ENCODE peak calls at places on chromosome 1, in six cellular contexts. V is adrenal gland, C is mucosa of descending colon, I is cardiac fibroblast, S is Caco-2, P is pancreas. F is an unnamed sample.

GRCh38 chr1:153804112-153804511 is 28.9 kb downstream of the SLC27A3 start:
- DNase-seq in V (no peak), C (no peak), I (no peak), S (no peak), P (no peak), F (no peak)

GRCh38 chr1:94258873-94259331 is 21.5 kb upstream of the ARHGAP29 start:
- DNase-seq in V (peak; percentile 66), C (no peak), I (peak; percentile 98), S (no peak), P (no peak), F (peak; percentile 98)

GRCh38 chr1:190367200-190367599 is 110.5 kb downstream of the BRINP3 start:
- DNase-seq in V (no peak), C (no peak), I (no peak), S (no peak), P (no peak), F (no peak)

GRCh38 chr1:153490272-153491051 is 30.0 kb upstream of the S100A7 start:
- DNase-seq in V (peak; percentile 95), C (no peak), I (peak; percentile 97), S (no peak), P (no peak), F (peak; percentile 96)

GRCh38 chr1:243982451-243983018 is 68.5 kb upstream of the ZBTB18 start:
- DNase-seq in V (no peak), C (no peak), I (no peak), S (no peak), P (no peak), F (no peak)

GRCh38 chr1:222784916-222785315 is 29.9 kb upstream of the DISP1 start:
- DNase-seq in V (no peak), C (no peak), I (no peak), S (no peak), P (no peak), F (no peak)

GRCh38 chr1:42335809-42336518 is 929 bp upstream of the FOXJ3 start:
- DNase-seq in V (peak; percentile 30), C (no peak), I (peak; percentile 78), S (peak; percentile 82), P (no peak), F (peak; percentile 69)

GRCh38 chr1:15758953-15759661 is 512 bp downstream of the FBLIM1 start:
- DNase-seq in V (no peak), C (peak; percentile 48), I (no peak), S (no peak), P (peak; percentile 76), F (no peak)

GRCh38 chr1:66323958-66324357 is 210.0 kb upstream of the SGIP1 start:
- DNase-seq in V (no peak), C (no peak), I (no peak), S (no peak), P (no peak), F (peak; percentile 45)

GRCh38 chr1:196977278-196977677 is at the start of gene CFHR5:
- DNase-seq in V (no peak), C (no peak), I (no peak), S (no peak), P (no peak), F (no peak)

GRCh38 chr1:104468282-104468681 is 718.6 kb downstream of the AMY1C start:
- DNase-seq in V (no peak), C (no peak), I (no peak), S (no peak), P (no peak), F (no peak)

GRCh38 chr1:185337221-185337620 is 20.2 kb upstream of the IVNS1ABP start:
- DNase-seq in V (no peak), C (no peak), I (peak; percentile 68), S (no peak), P (no peak), F (no peak)

GRCh38 chr1:3355089-3355488 is 99.4 kb upstream of the ARHGEF16 start:
- DNase-seq in V (no peak), C (no peak), I (no peak), S (no peak), P (no peak), F (no peak)

GRCh38 chr1:3353901-3354300 is 100.6 kb upstream of the ARHGEF16 start:
- DNase-seq in V (no peak), C (peak; percentile 44), I (no peak), S (no peak), P (no peak), F (no peak)

GRCh38 chr1:3356827-3357457 is 97.5 kb upstream of the ARHGEF16 start:
- DNase-seq in V (no peak), C (no peak), I (no peak), S (no peak), P (no peak), F (no peak)

GRCh38 chr1:3357526-3358297 is 96.8 kb upstream of the ARHGEF16 start:
- DNase-seq in V (no peak), C (no peak), I (no peak), S (no peak), P (no peak), F (no peak)

DNA sequence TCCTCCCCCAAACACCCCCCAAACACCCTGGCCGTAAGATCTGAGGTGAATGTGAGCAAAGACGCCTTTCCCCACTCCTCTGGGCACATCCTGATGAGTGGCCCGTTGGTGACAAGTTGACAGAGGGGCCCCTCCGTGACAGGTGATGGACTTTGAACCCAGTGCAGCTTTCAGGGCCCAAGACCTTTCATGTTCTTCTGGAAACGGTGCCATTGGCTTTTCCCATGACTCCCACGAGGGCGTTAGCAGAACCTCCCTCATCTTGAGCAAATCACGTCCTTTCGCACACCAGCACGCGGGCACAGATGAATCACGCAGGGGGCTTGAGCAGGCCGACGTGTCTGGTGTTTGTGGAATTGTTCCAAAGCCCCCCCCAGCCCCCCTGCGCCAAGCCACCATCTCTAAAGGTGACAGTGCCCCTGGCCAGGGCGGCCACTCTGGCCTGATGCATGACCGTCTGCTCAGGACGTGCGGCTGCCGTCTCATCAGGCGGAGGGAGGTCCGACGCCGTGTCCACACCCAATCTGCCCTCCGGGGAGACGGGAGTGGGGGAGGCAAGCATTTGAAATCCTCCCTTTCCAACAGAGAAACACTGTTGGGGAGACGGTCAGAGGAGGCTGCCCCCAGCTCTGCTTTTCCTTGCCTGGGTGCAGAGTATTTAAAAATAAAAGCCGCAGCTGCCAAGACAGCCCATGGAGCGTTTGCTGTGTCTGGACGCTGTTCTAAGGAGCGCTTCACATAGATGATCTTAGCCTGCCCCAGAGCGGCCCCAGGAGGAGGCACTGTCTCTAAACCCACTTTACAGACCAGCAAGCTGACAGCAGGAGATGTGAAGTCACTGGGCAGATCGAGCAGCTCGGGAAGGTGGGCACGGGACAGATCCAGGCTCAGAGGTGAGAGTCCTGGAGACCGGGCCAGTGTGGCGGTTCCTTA is 98.3 kb upstream of the ARHGEF16 start:
- DNase-seq in V (no peak), C (no peak), I (no peak), S (peak; percentile 56), P (no peak), F (no peak)
- TF ChIP-seq CTCF in V (no peak), C (no peak), I (no peak), S (no peak), P (no peak), F (no peak)

GRCh38 chr1:63831409-63831808 is 57.6 kb downstream of the ROR1 start:
- DNase-seq in V (no peak), C (no peak), I (no peak), S (no peak), P (no peak), F (no peak)
- H3K4me3 ChIP-seq in V (no peak overlapping the region), C (no peak overlapping the region), I (no peak overlapping the region), S (no peak overlapping the region), P (no peak overlapping the region), F (no peak overlapping the region)

DNA sequence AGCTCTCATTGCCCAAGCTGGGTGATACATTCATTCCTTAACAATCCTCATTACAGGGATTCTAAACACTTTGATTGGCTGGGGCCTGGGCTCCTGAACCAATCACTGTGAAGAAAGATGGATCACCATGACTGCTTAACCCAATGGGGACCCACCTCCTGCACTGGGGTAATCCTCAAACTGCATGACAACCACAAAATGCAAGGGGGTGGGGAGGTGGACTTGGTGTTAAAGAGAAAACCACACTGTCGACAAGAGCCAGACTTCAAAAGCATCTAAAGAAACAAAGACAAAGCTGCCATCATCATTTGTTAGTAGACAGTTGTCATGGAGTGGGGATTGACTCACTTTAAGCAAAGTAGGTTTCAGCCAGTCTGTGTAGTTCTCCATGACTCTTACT is 433.8 kb downstream of the PLPP3 start:
- DNase-seq in V (no peak), C (no peak), I (no peak), S (no peak), P (no peak), F (no peak)
- TF ChIP-seq CTCF in V (no peak), C (no peak), I (no peak), S (no peak), P (no peak), F (no peak)

DNA sequence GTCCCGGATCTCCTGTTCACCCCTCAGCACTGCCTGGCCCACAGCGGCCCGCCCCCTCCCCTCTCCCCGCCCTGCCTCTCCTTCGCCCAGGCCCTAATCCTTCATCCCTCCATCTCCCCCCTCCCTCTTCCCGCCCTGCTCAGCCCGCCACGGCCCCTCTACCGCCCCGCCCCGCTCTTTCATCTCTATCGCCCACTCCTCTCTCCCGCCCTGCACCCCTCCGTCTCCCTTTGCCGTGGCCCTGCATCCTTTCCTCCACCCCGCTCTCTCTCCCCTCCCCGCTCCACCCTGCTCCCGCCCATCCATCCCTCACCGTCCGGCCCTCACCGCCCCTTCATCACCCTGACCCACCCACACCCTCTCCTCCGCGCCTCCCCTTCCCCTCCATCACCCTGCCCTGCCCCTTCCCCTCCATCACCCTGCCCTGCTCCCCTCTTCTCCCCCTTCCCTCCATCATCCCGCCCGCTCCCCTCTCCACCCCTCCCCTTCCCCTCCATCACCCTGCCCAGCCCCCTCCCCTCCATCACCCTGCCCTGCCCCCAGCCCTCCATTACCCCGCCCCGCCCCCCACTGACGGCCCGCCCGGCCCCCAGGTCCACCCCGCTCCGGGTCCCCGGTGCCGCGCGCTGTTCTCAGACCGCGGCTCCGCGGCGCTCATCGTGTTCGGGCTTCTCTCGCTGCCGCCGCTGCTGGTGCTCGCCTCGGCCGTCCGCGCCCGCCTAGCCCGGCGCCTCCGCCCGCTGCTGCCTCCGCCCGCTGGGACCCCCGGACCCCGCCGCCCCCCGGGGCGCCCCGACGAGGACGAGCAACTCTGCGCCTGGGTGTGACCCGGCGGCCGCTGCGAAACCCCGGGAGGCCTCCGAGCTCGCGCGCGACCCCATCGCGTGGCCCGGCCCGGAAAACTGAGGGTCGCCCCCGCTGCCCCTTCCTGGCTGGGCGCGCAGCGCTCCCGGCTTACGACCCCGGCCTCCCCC is 6.2 kb upstream of the ANKRD65 start:
- DNase-seq in V (no peak), C (no peak), I (no peak), S (no peak), P (peak; percentile 85), F (no peak)
- H3K4me3 ChIP-seq in V (peak overlapping the region; percentile 68), C (no peak overlapping the region), I (no peak overlapping the region), S (no peak overlapping the region), P (peak overlapping the region; percentile 30), F (peak overlapping the region; percentile 54)

GRCh38 chr1:18325151-18325550 is 155.6 kb upstream of the KLHDC7A start:
- DNase-seq in V (no peak), C (no peak), I (no peak), S (no peak), P (no peak), F (no peak)

GRCh38 chr1:18322353-18323032 is 158.2 kb upstream of the KLHDC7A start:
- DNase-seq in V (no peak), C (no peak), I (no peak), S (no peak), P (no peak), F (no peak)

GRCh38 chr1:18323259-18323658 is 157.5 kb upstream of the KLHDC7A start:
- DNase-seq in V (no peak), C (no peak), I (no peak), S (no peak), P (no peak), F (no peak)

GRCh38 chr1:18326171-18326950 is 154.4 kb upstream of the KLHDC7A start:
- DNase-seq in V (no peak), C (no peak), I (no peak), S (no peak), P (no peak), F (no peak)

GRCh38 chr1:18324246-18324645 is 156.5 kb upstream of the KLHDC7A start:
- DNase-seq in V (no peak), C (no peak), I (no peak), S (no peak), P (no peak), F (no peak)
- TF ChIP-seq CTCF in V (no peak), C (no peak), I (peak; percentile 6), S (peak; percentile 9), P (no peak), F (no peak)

F was measured in fibroblast of the aortic adventitia.